ENCODE peak calls at places on chromosomes 7 and 10, in nine cellular contexts. One of them, this sample, is unnamed. For H3K4me1, the result is how much of the 10 kb centered on the place peaks cover.

GRCh38 chr10:50431791-50432190 is 180.5 kb upstream of the ASAH2 start:
- DNase-seq in suprapubic skin: no peak
- DNase-seq in ovary: no peak
- DNase-seq in heart left ventricle: no peak
- DNase-seq in right atrium auricular region: no peak
- DNase-seq in GM23338: no peak
- DNase-seq in stomach: no peak
- DNase-seq in kidney: no peak
- DNase-seq in GM23248: peak
- DNase-seq in this sample: no peak

GRCh38 chr10:119871881-119872609 is 598 bp downstream of the MCMBP start:
- DNase-seq in right atrium auricular region: no peak
- DNase-seq in ovary: peak
- DNase-seq in kidney: peak
- DNase-seq in GM23248: peak
- DNase-seq in heart left ventricle: peak
- DNase-seq in GM23338: peak
- DNase-seq in suprapubic skin: peak
- DNase-seq in stomach: peak
- DNase-seq in this sample: peak

GRCh38 chr10:84842593-84842992 is 514.2 kb downstream of the CCSER2 start:
- DNase-seq in heart left ventricle: no peak
- DNase-seq in GM23248: no peak
- DNase-seq in right atrium auricular region: no peak
- DNase-seq in GM23338: no peak
- DNase-seq in stomach: no peak
- DNase-seq in suprapubic skin: no peak
- DNase-seq in ovary: no peak
- DNase-seq in kidney: no peak
- DNase-seq in this sample: no peak

GRCh38 chr7:27826347-27826746 is 86.4 kb downstream of the TAX1BP1 start:
- DNase-seq in GM23248: no peak
- DNase-seq in GM23338: no peak
- DNase-seq in heart left ventricle: no peak
- DNase-seq in right atrium auricular region: no peak
- DNase-seq in stomach: no peak
- DNase-seq in ovary: no peak
- DNase-seq in kidney: no peak
- DNase-seq in suprapubic skin: no peak
- DNase-seq in this sample: no peak

GRCh38 chr10:72239409-72239808 is 23.3 kb upstream of the ASCC1 start:
- DNase-seq in suprapubic skin: no peak
- DNase-seq in right atrium auricular region: no peak
- DNase-seq in GM23338: no peak
- DNase-seq in kidney: no peak
- DNase-seq in stomach: no peak
- DNase-seq in heart left ventricle: no peak
- DNase-seq in ovary: no peak
- DNase-seq in GM23248: no peak
- DNase-seq in this sample: no peak

GRCh38 chr7:128166603-128167315 is 74.3 kb upstream of the LEP start:
- DNase-seq in GM23338: peak
- DNase-seq in ovary: no peak
- DNase-seq in right atrium auricular region: no peak
- DNase-seq in suprapubic skin: no peak
- DNase-seq in stomach: no peak
- DNase-seq in GM23248: peak
- DNase-seq in kidney: peak
- DNase-seq in heart left ventricle: no peak
- DNase-seq in this sample: no peak

GRCh38 chr7:123865517-123866117 is 20.6 kb downstream of the HYAL4 start:
- DNase-seq in kidney: no peak
- DNase-seq in GM23248: peak
- DNase-seq in right atrium auricular region: no peak
- DNase-seq in heart left ventricle: peak
- DNase-seq in suprapubic skin: no peak
- DNase-seq in stomach: peak
- DNase-seq in ovary: peak
- DNase-seq in GM23338: peak
- DNase-seq in this sample: peak

GRCh38 chr7:1604383-1604782 is 34.6 kb upstream of the PSMG3 start:
- DNase-seq in ovary: no peak
- DNase-seq in suprapubic skin: no peak
- DNase-seq in kidney: no peak
- DNase-seq in GM23338: no peak
- DNase-seq in heart left ventricle: no peak
- DNase-seq in stomach: no peak
- DNase-seq in right atrium auricular region: no peak
- DNase-seq in GM23248: no peak
- DNase-seq in this sample: no peak

GRCh38 chr10:126892873-126893175 is 12.4 kb upstream of the DOCK1 start:
- DNase-seq in kidney: no peak
- DNase-seq in heart left ventricle: no peak
- DNase-seq in GM23338: no peak
- DNase-seq in ovary: no peak
- DNase-seq in stomach: no peak
- DNase-seq in GM23248: no peak
- DNase-seq in right atrium auricular region: no peak
- DNase-seq in suprapubic skin: no peak
- DNase-seq in this sample: no peak

DNA sequence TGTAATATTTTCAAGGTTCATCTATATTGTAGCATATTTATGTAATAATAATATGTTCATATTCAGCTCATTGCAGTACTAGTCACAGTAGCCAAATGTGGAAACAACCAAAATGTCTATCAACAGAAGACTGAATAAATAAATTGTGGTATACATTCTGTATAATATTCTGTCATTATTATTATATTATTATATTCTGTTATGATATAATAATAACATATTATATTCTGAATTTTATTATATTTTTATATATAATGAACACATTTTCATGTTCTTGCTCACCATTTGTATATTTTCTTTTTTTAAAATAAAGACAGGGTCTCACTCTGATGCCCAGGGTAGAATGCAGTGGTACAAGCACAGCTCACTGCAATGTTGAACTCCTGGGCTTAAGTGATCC is 91.2 kb upstream of the STARD3NL start:
- DNase-seq in kidney: no peak
- DNase-seq in right atrium auricular region: no peak
- DNase-seq in stomach: no peak
- DNase-seq in ovary: no peak
- DNase-seq in GM23248: no peak
- DNase-seq in GM23338: no peak
- DNase-seq in heart left ventricle: no peak
- DNase-seq in suprapubic skin: no peak
- DNase-seq in this sample: no peak
- H3K4me1 ChIP-seq in kidney: under half
- H3K4me1 ChIP-seq in right atrium auricular region: under half
- H3K4me1 ChIP-seq in stomach: under half
- H3K4me1 ChIP-seq in ovary: under half
- H3K4me1 ChIP-seq in GM23248: under half
- H3K4me1 ChIP-seq in GM23338: under half
- H3K4me1 ChIP-seq in heart left ventricle: under half
- H3K4me1 ChIP-seq in suprapubic skin: under half
- H3K4me1 ChIP-seq in this sample: under half

GRCh38 chr7:104922187-104923009 is 91.6 kb upstream of the KMT2E start:
- DNase-seq in stomach: no peak
- DNase-seq in heart left ventricle: no peak
- DNase-seq in ovary: no peak
- DNase-seq in suprapubic skin: no peak
- DNase-seq in GM23338: no peak
- DNase-seq in right atrium auricular region: no peak
- DNase-seq in GM23248: peak
- DNase-seq in kidney: no peak
- DNase-seq in this sample: no peak

GRCh38 chr7:104921596-104921995 is 92.4 kb upstream of the KMT2E start:
- DNase-seq in suprapubic skin: no peak
- DNase-seq in GM23248: peak
- DNase-seq in right atrium auricular region: no peak
- DNase-seq in heart left ventricle: no peak
- DNase-seq in kidney: no peak
- DNase-seq in GM23338: no peak
- DNase-seq in stomach: no peak
- DNase-seq in ovary: no peak
- DNase-seq in this sample: no peak

GRCh38 chr7:104926189-104926904 is 87.7 kb upstream of the KMT2E start:
- DNase-seq in right atrium auricular region: no peak
- DNase-seq in heart left ventricle: no peak
- DNase-seq in ovary: no peak
- DNase-seq in GM23248: no peak
- DNase-seq in suprapubic skin: no peak
- DNase-seq in stomach: no peak
- DNase-seq in GM23338: no peak
- DNase-seq in kidney: no peak
- DNase-seq in this sample: no peak

GRCh38 chr7:104926905-104927454 is 87.0 kb upstream of the KMT2E start:
- DNase-seq in suprapubic skin: no peak
- DNase-seq in right atrium auricular region: no peak
- DNase-seq in GM23248: no peak
- DNase-seq in ovary: no peak
- DNase-seq in heart left ventricle: no peak
- DNase-seq in kidney: peak
- DNase-seq in GM23338: peak
- DNase-seq in stomach: peak
- DNase-seq in this sample: no peak

GRCh38 chr7:104923010-104923421 is 91.0 kb upstream of the KMT2E start:
- DNase-seq in GM23338: peak
- DNase-seq in suprapubic skin: no peak
- DNase-seq in GM23248: peak
- DNase-seq in stomach: peak
- DNase-seq in ovary: peak
- DNase-seq in right atrium auricular region: peak
- DNase-seq in heart left ventricle: peak
- DNase-seq in kidney: peak
- DNase-seq in this sample: peak
- H3K27ac ChIP-seq in GM23338: no peak
- H3K27ac ChIP-seq in suprapubic skin: no peak
- H3K27ac ChIP-seq in GM23248: no peak
- H3K27ac ChIP-seq in stomach: peak
- H3K27ac ChIP-seq in ovary: no peak
- H3K27ac ChIP-seq in right atrium auricular region: peak
- H3K27ac ChIP-seq in heart left ventricle: peak
- H3K27ac ChIP-seq in kidney: peak
- H3K27ac ChIP-seq in this sample: no peak

GRCh38 chr10:82394122-82394521 is 519.1 kb downstream of the NRG3 start:
- DNase-seq in GM23248: no peak
- DNase-seq in right atrium auricular region: no peak
- DNase-seq in GM23338: no peak
- DNase-seq in kidney: no peak
- DNase-seq in stomach: peak
- DNase-seq in suprapubic skin: no peak
- DNase-seq in heart left ventricle: no peak
- DNase-seq in ovary: no peak
- DNase-seq in this sample: no peak
- H3K4me1 ChIP-seq in GM23248: under half
- H3K4me1 ChIP-seq in right atrium auricular region: under half
- H3K4me1 ChIP-seq in GM23338: under half
- H3K4me1 ChIP-seq in kidney: under half
- H3K4me1 ChIP-seq in stomach: under half
- H3K4me1 ChIP-seq in suprapubic skin: under half
- H3K4me1 ChIP-seq in heart left ventricle: under half
- H3K4me1 ChIP-seq in ovary: under half
- H3K4me1 ChIP-seq in this sample: under half

GRCh38 chr7:105937411-105937810 is 25.7 kb upstream of the CDHR3 start:
- DNase-seq in ovary: no peak
- DNase-seq in GM23338: no peak
- DNase-seq in stomach: no peak
- DNase-seq in suprapubic skin: no peak
- DNase-seq in kidney: no peak
- DNase-seq in heart left ventricle: no peak
- DNase-seq in right atrium auricular region: no peak
- DNase-seq in GM23248: no peak
- DNase-seq in this sample: no peak

GRCh38 chr7:105935250-105935649 is 27.8 kb upstream of the CDHR3 start:
- DNase-seq in GM23248: no peak
- DNase-seq in heart left ventricle: no peak
- DNase-seq in stomach: peak
- DNase-seq in GM23338: no peak
- DNase-seq in right atrium auricular region: no peak
- DNase-seq in kidney: no peak
- DNase-seq in ovary: no peak
- DNase-seq in suprapubic skin: no peak
- DNase-seq in this sample: no peak

GRCh38 chr7:105931179-105931578 is 31.9 kb upstream of the CDHR3 start:
- DNase-seq in right atrium auricular region: no peak
- DNase-seq in suprapubic skin: no peak
- DNase-seq in heart left ventricle: no peak
- DNase-seq in ovary: no peak
- DNase-seq in stomach: no peak
- DNase-seq in GM23338: no peak
- DNase-seq in GM23248: no peak
- DNase-seq in kidney: no peak
- DNase-seq in this sample: no peak

GRCh38 chr7:105932835-105933477 is 30.1 kb upstream of the CDHR3 start:
- DNase-seq in right atrium auricular region: no peak
- DNase-seq in suprapubic skin: no peak
- DNase-seq in GM23338: peak
- DNase-seq in kidney: no peak
- DNase-seq in GM23248: peak
- DNase-seq in heart left ventricle: no peak
- DNase-seq in stomach: no peak
- DNase-seq in ovary: no peak
- DNase-seq in this sample: no peak

GRCh38 chr7:105934577-105935185 is 28.4 kb upstream of the CDHR3 start:
- DNase-seq in right atrium auricular region: no peak
- DNase-seq in stomach: peak
- DNase-seq in kidney: no peak
- DNase-seq in ovary: peak
- DNase-seq in heart left ventricle: no peak
- DNase-seq in GM23338: peak
- DNase-seq in suprapubic skin: no peak
- DNase-seq in GM23248: peak
- DNase-seq in this sample: no peak
- H3K27ac ChIP-seq in right atrium auricular region: no peak
- H3K27ac ChIP-seq in stomach: peak
- H3K27ac ChIP-seq in kidney: no peak
- H3K27ac ChIP-seq in ovary: no peak
- H3K27ac ChIP-seq in heart left ventricle: no peak
- H3K27ac ChIP-seq in GM23338: no peak
- H3K27ac ChIP-seq in suprapubic skin: no peak
- H3K27ac ChIP-seq in GM23248: no peak
- H3K27ac ChIP-seq in this sample: no peak

GRCh38 chr10:28592953-28593352 is 60.0 kb downstream of the WAC start:
- DNase-seq in right atrium auricular region: no peak
- DNase-seq in stomach: no peak
- DNase-seq in suprapubic skin: no peak
- DNase-seq in ovary: no peak
- DNase-seq in GM23248: peak
- DNase-seq in heart left ventricle: no peak
- DNase-seq in GM23338: no peak
- DNase-seq in kidney: no peak
- DNase-seq in this sample: no peak
- H3K4me1 ChIP-seq in right atrium auricular region: under half
- H3K4me1 ChIP-seq in stomach: half or more
- H3K4me1 ChIP-seq in suprapubic skin: under half
- H3K4me1 ChIP-seq in ovary: under half
- H3K4me1 ChIP-seq in GM23248: under half
- H3K4me1 ChIP-seq in heart left ventricle: under half
- H3K4me1 ChIP-seq in GM23338: under half
- H3K4me1 ChIP-seq in kidney: under half
- H3K4me1 ChIP-seq in this sample: under half

GRCh38 chr7:116200963-116201362 is 9.4 kb upstream of the TES start:
- DNase-seq in ovary: no peak
- DNase-seq in kidney: no peak
- DNase-seq in stomach: no peak
- DNase-seq in GM23338: no peak
- DNase-seq in right atrium auricular region: no peak
- DNase-seq in suprapubic skin: no peak
- DNase-seq in heart left ventricle: no peak
- DNase-seq in GM23248: no peak
- DNase-seq in this sample: no peak
- H3K27ac ChIP-seq in ovary: no peak
- H3K27ac ChIP-seq in kidney: no peak
- H3K27ac ChIP-seq in stomach: no peak
- H3K27ac ChIP-seq in GM23338: no peak
- H3K27ac ChIP-seq in right atrium auricular region: no peak
- H3K27ac ChIP-seq in suprapubic skin: no peak
- H3K27ac ChIP-seq in heart left ventricle: no peak
- H3K27ac ChIP-seq in GM23248: no peak
- H3K27ac ChIP-seq in this sample: no peak